ENCODE peak calls at places on chromosome X, in six cellular contexts. Q, U, R, T, J and K are unnamed samples.

GRCh38 chrX:16491461-16491860 is 158.5 kb upstream of the S100G start:
- DNase-seq in Q (no peak), U (no peak), R (no peak), T (no peak), J (no peak), K (no peak)

GRCh38 chrX:47585273-47585672 is 3.0 kb downstream of the TIMP1 start:
- DNase-seq in Q (no peak), U (no peak), R (peak), T (no peak), J (no peak), K (no peak)

GRCh38 chrX:120517936-120518335 is 42.8 kb downstream of the CUL4B start:
- DNase-seq in Q (no peak), U (no peak), R (no peak), T (no peak), J (no peak), K (peak)

GRCh38 chrX:74902806-74903205 is 22.4 kb downstream of the NEXMIF start:
- DNase-seq in Q (no peak), U (no peak), R (no peak), T (no peak), J (no peak), K (no peak)

GRCh38 chrX:103399744-103400143 is 23.4 kb downstream of the BEX3 start:
- DNase-seq in Q (no peak), U (no peak), R (no peak), T (no peak), J (no peak), K (no peak)

GRCh38 chrX:150405576-150405975 is 42.5 kb downstream of the MAMLD1 start:
- DNase-seq in Q (no peak), U (peak), R (no peak), T (no peak), J (peak), K (no peak)

GRCh38 chrX:7307720-7308119 is 159.8 kb upstream of the PUDP start:
- DNase-seq in Q (no peak), U (no peak), R (no peak), T (no peak), J (no peak), K (no peak)

GRCh38 chrX:119391279-119391678 is 7.9 kb upstream of the SLC25A43 start:
- DNase-seq in Q (peak), U (no peak), R (no peak), T (no peak), J (peak), K (peak)

GRCh38 chrX:40012039-40012799 is 85.5 kb downstream of the BCOR start:
- DNase-seq in Q (peak), U (no peak), R (no peak), T (peak), J (no peak), K (peak)

GRCh38 chrX:39802354-39802753 is 295.4 kb downstream of the BCOR start:
- DNase-seq in Q (no peak), U (no peak), R (no peak), T (no peak), J (no peak), K (no peak)

GRCh38 chrX:29826651-29827206 is 388.6 kb upstream of the MAGEB2 start:
- DNase-seq in Q (no peak), U (no peak), R (no peak), T (no peak), J (no peak), K (peak)

GRCh38 chrX:129984196-129984962 is 1.9 kb downstream of the BCORL1 start:
- DNase-seq in Q (peak), U (no peak), R (no peak), T (peak), J (peak), K (no peak)

GRCh38 chrX:13341491-13342101 is 21.7 kb upstream of the ATXN3L start:
- DNase-seq in Q (no peak), U (no peak), R (no peak), T (no peak), J (peak), K (no peak)

GRCh38 chrX:75649829-75650228 is 127.0 kb upstream of the ZDHHC15 start:
- DNase-seq in Q (no peak), U (no peak), R (no peak), T (no peak), J (no peak), K (no peak)

GRCh38 chrX:77404318-77404878 is 42.8 kb upstream of the FGF16 start:
- DNase-seq in Q (no peak), U (no peak), R (no peak), T (no peak), J (no peak), K (no peak)

GRCh38 chrX:40388441-40388840 is 192.3 kb upstream of the ATP6AP2 start:
- DNase-seq in Q (no peak), U (no peak), R (no peak), T (no peak), J (no peak), K (no peak)

GRCh38 chrX:153565996-153566580 is 32.9 kb downstream of the CCNQ start:
- DNase-seq in Q (no peak), U (no peak), R (no peak), T (no peak), J (no peak), K (no peak)

GRCh38 chrX:73668779-73669178 is 105.8 kb downstream of the CHIC1 start:
- DNase-seq in Q (no peak), U (no peak), R (no peak), T (peak), J (no peak), K (no peak)

GRCh38 chrX:96764864-96765263 is 80.2 kb downstream of the DIAPH2 start:
- DNase-seq in Q (no peak), U (no peak), R (no peak), T (no peak), J (peak), K (no peak)

GRCh38 chrX:140710710-140711109 is 1.2 kb downstream of the LINC00632 start:
- DNase-seq in Q (no peak), U (no peak), R (no peak), T (no peak), J (no peak), K (no peak)

GRCh38 chrX:2848806-2849420 is 20.2 kb downstream of the GYG2 start:
- DNase-seq in Q (no peak), U (peak), R (no peak), T (no peak), J (no peak), K (no peak)

GRCh38 chrX:155094468-155095061 is 23.3 kb downstream of the BRCC3 start:
- DNase-seq in Q (no peak), U (peak), R (no peak), T (no peak), J (peak), K (no peak)

GRCh38 chrX:45807572-45808425 is 607.1 kb upstream of the DIPK2B start:
- DNase-seq in Q (no peak), U (peak), R (no peak), T (no peak), J (no peak), K (no peak)

GRCh38 chrX:42739258-42739657 is 38.7 kb downstream of the PPP1R2C start:
- DNase-seq in Q (no peak), U (no peak), R (no peak), T (no peak), J (peak), K (no peak)

GRCh38 chrX:77422886-77423648 is 24.1 kb upstream of the FGF16 start:
- DNase-seq in Q (no peak), U (no peak), R (no peak), T (no peak), J (peak), K (no peak)

GRCh38 chrX:8748855-8749254 is 16.9 kb upstream of the ANOS1 start:
- DNase-seq in Q (no peak), U (peak), R (no peak), T (no peak), J (peak), K (no peak)

GRCh38 chrX:23766650-23767551 is 16.1 kb upstream of the SAT1 start:
- DNase-seq in Q (no peak), U (no peak), R (no peak), T (no peak), J (no peak), K (no peak)

GRCh38 chrX:6558979-6559378 is 24.1 kb upstream of the VCX3A start:
- DNase-seq in Q (no peak), U (no peak), R (no peak), T (no peak), J (no peak), K (no peak)

GRCh38 chrX:56228914-56229313 is 3.2 kb upstream of the KLF8 start:
- DNase-seq in Q (no peak), U (no peak), R (no peak), T (peak), J (no peak), K (no peak)

GRCh38 chrX:85544609-85545008 is 165.1 kb upstream of the POF1B start:
- DNase-seq in Q (no peak), U (no peak), R (no peak), T (no peak), J (no peak), K (no peak)

GRCh38 chrX:72685810-72686465 is 28.2 kb downstream of the PHKA1 start:
- DNase-seq in Q (peak), U (no peak), R (no peak), T (no peak), J (no peak), K (no peak)

GRCh38 chrX:26783512-26784225 is 567.7 kb downstream of the MAGEB5 start:
- DNase-seq in Q (peak), U (peak), R (no peak), T (no peak), J (peak), K (no peak)

GRCh38 chrX:8323356-8323755 is 141.3 kb upstream of the VCX3B start:
- DNase-seq in Q (no peak), U (no peak), R (no peak), T (no peak), J (peak), K (no peak)

GRCh38 chrX:107448625-107449468 is 605 bp upstream of the FRMPD3 start:
- DNase-seq in Q (no peak), U (peak), R (no peak), T (peak), J (peak), K (no peak)
- TF ChIP-seq CTCF in Q (no peak), U (no peak), R (no peak), T (no peak), J (no peak), K (no peak)

GRCh38 chrX:67338262-67338661 is 205.6 kb upstream of the AR start:
- DNase-seq in Q (no peak), U (no peak), R (no peak), T (no peak), J (no peak), K (no peak)

GRCh38 chrX:67328496-67328895 is 215.3 kb upstream of the AR start:
- DNase-seq in Q (no peak), U (no peak), R (no peak), T (no peak), J (no peak), K (no peak)

DNA sequence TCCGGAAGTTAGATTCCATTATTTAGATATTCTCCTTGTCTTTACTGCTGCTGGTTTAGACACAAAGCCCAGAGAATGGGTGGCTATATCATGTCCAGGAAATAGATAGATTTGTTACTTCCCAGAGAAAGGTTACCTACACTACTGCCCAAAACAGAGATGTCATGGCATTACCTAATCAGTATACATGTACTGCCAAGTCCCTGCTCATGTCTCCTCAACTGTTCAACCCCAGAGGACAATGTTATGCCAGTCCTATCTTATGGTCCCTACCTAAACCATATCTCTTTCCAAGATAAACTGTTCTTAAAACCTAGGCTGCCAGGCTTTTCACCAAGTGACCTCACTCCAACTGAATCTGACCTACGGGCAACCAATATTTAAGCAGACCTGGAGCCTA is 209.5 kb upstream of the AR start:
- DNase-seq in Q (no peak), U (no peak), R (no peak), T (no peak), J (no peak), K (no peak)
- TF ChIP-seq CTCF in Q (no peak), U (no peak), R (no peak), T (no peak), J (no peak), K (no peak)

GRCh38 chrX:118182050-118182449 is 65.4 kb upstream of the KLHL13 start:
- DNase-seq in Q (no peak), U (no peak), R (no peak), T (no peak), J (no peak), K (no peak)

GRCh38 chrX:118181030-118181429 is 64.4 kb upstream of the KLHL13 start:
- DNase-seq in Q (no peak), U (no peak), R (no peak), T (no peak), J (no peak), K (no peak)

GRCh38 chrX:118179161-118179560 is 62.6 kb upstream of the KLHL13 start:
- DNase-seq in Q (no peak), U (no peak), R (no peak), T (no peak), J (no peak), K (no peak)

GRCh38 chrX:118179718-118180117 is 63.1 kb upstream of the KLHL13 start:
- DNase-seq in Q (no peak), U (no peak), R (no peak), T (no peak), J (no peak), K (no peak)

DNA sequence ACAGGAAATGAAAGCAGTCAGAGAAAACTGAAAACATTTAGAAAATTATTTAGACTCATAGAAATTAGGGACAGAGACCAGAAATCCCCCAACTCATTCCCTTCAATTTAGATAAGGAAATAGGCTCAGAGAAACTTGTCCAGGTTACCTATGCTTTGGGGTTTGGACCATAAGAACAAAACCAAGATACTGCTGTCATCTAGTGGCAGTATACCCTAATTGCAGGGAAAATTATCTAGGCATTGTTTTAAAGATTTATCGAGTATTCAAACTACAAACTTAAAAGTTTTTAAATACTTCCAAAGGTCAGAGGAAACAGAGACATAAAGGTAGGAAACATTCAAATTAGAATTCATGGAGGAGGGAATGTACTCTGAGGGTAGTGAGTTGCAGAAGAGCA is 67.0 kb upstream of the KLHL13 start:
- DNase-seq in Q (no peak), U (no peak), R (no peak), T (no peak), J (no peak), K (no peak)
- TF ChIP-seq CTCF in Q (no peak), U (no peak), R (no peak), T (peak), J (peak), K (no peak)

DNA sequence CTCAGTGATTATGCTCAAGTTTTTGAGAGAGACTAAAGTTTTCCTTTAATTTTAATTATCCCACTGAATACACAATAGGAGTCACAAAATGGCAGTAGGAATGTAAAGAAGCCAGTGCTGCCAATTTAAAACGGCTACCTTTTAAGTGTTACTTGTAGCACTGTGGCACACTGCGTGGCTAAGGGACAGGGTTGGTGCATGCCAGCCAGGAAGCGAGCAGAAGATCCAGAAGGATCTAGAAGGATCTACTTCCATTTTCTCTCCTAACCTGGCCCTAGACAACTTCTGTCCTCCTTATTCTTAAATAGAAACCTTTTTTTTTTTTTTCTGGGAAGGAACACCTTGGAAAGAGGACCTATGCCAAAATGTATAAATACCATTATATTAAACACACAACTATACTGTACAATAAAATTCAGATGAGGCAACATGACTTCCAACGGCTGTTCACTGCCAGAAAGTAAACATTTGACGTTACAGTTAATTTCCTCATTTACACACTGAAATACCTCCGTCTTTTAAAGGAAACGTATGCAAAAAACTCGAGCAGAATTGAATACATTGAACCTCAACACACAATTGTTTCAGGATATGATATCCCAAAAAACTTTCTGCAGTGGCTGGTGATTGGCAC is 2.7 kb downstream of the USP26 start:
- DNase-seq in Q (no peak), U (no peak), R (no peak), T (no peak), J (no peak), K (no peak)
- TF ChIP-seq CTCF in Q (no peak), U (no peak), R (no peak), T (no peak), J (no peak), K (no peak)

GRCh38 chrX:53239474-53239873 is 14.5 kb upstream of the KDM5C start:
- DNase-seq in Q (no peak), U (no peak), R (no peak), T (no peak), J (peak), K (no peak)
- TF ChIP-seq CTCF in Q (no peak), U (no peak), R (no peak), T (peak), J (no peak), K (peak)